ENCODE peak calls at places on chromosomes 2 and 18, in four cellular contexts. G is pancreas, C is left ventricle myocardium inferior, I is upper lobe of right lung. T is an unnamed sample.

GRCh38 chr2:178109813-178110212 is 2.4 kb upstream of the RBM45 start:
- DNase-seq in C (no peak), G (no peak), I (no peak), T (no peak)

GRCh38 chr2:75707901-75708300 is 2.8 kb downstream of the GCFC2 start:
- DNase-seq in I (no peak), C (no peak), G (no peak), T (no peak)

GRCh38 chr2:227415538-227416424 is 28.0 kb upstream of the SCYGR1 start:
- DNase-seq in C (peak; percentile 53), I (peak; percentile 81), G (no peak), T (peak; percentile 69)

GRCh38 chr18:6997802-6998201 is 119.8 kb downstream of the LAMA1 start:
- DNase-seq in G (no peak), I (no peak), C (no peak), T (no peak)

GRCh38 chr2:101305492-101306123 is 2.9 kb downstream of the RNF149 start:
- DNase-seq in I (no peak), C (no peak), G (no peak), T (no peak)

GRCh38 chr2:190344275-190344827 is 962 bp downstream of the INPP1 start:
- DNase-seq in C (peak; percentile 47), G (no peak), I (no peak), T (peak; percentile 55)

GRCh38 chr2:148526509-148527346 is 117.8 kb upstream of the EPC2 start:
- DNase-seq in I (no peak), G (no peak), C (no peak), T (no peak)

GRCh38 chr2:232519581-232519980 is 607 bp upstream of the PRSS56 start:
- DNase-seq in G (no peak), I (no peak), C (no peak), T (no peak)

GRCh38 chr2:149924549-149925213 is 337.1 kb upstream of the MMADHC start:
- DNase-seq in I (no peak), C (no peak), G (no peak), T (no peak)

GRCh38 chr2:42042956-42043355 is 4.9 kb upstream of the PKDCC start:
- DNase-seq in C (no peak), G (no peak), I (no peak), T (no peak)

GRCh38 chr18:11178951-11179549 is 29.7 kb upstream of the PIEZO2 start:
- DNase-seq in G (no peak), C (peak; percentile 43), I (no peak), T (no peak)

GRCh38 chr2:213627054-213627710 is 342.9 kb downstream of the SPAG16 start:
- DNase-seq in I (no peak), C (no peak), G (no peak), T (no peak)

GRCh38 chr18:11506871-11507270 is 102.5 kb upstream of the SLC35G4 start:
- DNase-seq in C (no peak), I (no peak), G (no peak), T (no peak)

GRCh38 chr18:75125359-75126331 is 83.3 kb downstream of the PTGR3 start:
- DNase-seq in C (no peak), I (no peak), G (no peak), T (no peak)

GRCh38 chr18:7059276-7059675 is 58.3 kb downstream of the LAMA1 start:
- DNase-seq in I (no peak), G (no peak), C (no peak), T (no peak)

GRCh38 chr2:101699939-101700442 is 2.5 kb downstream of the MAP4K4 start:
- DNase-seq in C (no peak), I (no peak), G (no peak), T (no peak)

GRCh38 chr2:36382472-36382871 is 26.9 kb downstream of the CRIM1 start:
- DNase-seq in I (no peak), C (no peak), G (no peak), T (no peak)

GRCh38 chr2:36381965-36382364 is 26.4 kb downstream of the CRIM1 start:
- DNase-seq in C (no peak), I (no peak), G (no peak), T (no peak)

GRCh38 chr2:36379710-36380448 is 24.3 kb downstream of the CRIM1 start:
- DNase-seq in I (no peak), G (no peak), C (no peak), T (no peak)

GRCh38 chr2:36376992-36377738 is 21.6 kb downstream of the CRIM1 start:
- DNase-seq in C (no peak), I (peak; percentile 66), G (no peak), T (no peak)

GRCh38 chr2:36380624-36381481 is 25.3 kb downstream of the CRIM1 start:
- DNase-seq in C (peak; percentile 23), I (peak; percentile 71), G (peak; percentile 78), T (peak; percentile 23)
- H3K4me1 ChIP-seq in C (peaks cover 51% of the 10 kb centered on the region), I (peaks cover 33% of the 10 kb centered on the region), G (peaks cover 2% of the 10 kb centered on the region), T (peaks cover 9% of the 10 kb centered on the region)

DNA sequence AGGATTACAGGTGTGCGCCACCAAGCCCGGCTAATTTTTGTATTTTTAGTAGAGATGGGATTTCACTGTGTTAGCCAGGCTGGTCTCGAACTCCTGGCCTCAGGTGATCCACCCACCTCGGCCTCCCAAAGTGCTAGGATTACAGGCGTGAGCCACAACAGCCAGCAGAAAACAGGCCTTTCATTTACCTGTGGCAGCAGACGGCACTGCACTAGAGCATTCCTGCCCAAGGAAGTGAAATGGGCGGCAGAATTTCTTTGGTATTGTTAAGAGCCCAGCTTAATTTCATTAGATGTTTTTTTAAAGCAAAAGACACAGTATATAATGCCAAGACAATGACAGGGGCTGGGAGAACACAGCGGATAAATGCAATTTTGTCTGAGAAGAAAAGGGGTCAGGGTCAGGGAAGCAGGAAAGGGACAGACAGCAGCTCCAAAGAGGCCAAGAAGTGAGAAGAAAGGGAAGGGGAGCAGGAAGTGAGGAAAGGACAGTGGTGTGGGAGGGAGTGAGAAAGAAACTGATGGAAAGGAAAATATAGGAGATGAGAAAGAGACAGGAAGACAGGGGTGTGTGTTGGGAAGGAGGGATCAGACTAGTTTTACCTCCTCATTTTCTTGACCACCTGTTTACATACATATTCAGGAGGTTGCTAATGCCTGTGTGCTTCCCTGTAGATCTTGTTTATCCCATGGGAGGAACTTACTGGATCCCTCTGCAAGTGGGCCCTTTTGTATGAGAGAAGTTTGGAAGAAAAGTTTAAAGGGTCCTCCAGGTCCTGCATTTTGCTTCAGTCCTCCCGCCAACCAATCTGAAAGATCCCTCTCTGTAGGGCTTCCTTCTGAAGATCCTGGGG is 32.5 kb downstream of the KCTD1 start:
- DNase-seq in I (no peak), C (no peak), G (no peak), T (no peak)
- H3K4me1 ChIP-seq in I (peaks cover 8% of the 10 kb centered on the region), C (peaks cover 80% of the 10 kb centered on the region), G (peaks cover 5% of the 10 kb centered on the region), T (peaks cover 31% of the 10 kb centered on the region)

GRCh38 chr18:48894266-48894600 is 56.5 kb downstream of the SMAD7 start:
- DNase-seq in G (no peak), C (no peak), I (no peak), T (no peak)

GRCh38 chr18:48896326-48896874 is 54.4 kb downstream of the SMAD7 start:
- DNase-seq in C (no peak), I (no peak), G (no peak), T (no peak)

GRCh38 chr18:48893061-48893558 is 57.7 kb downstream of the SMAD7 start:
- DNase-seq in C (no peak), G (no peak), I (no peak), T (no peak)

GRCh38 chr18:48893559-48894265 is 57.1 kb downstream of the SMAD7 start:
- DNase-seq in I (peak; percentile 66), G (no peak), C (no peak), T (no peak)

GRCh38 chr18:48894799-48895346 is 55.9 kb downstream of the SMAD7 start:
- DNase-seq in C (no peak), I (no peak), G (no peak), T (no peak)
- H3K4me1 ChIP-seq in C (no peaks in the 10 kb centered on the region), I (peaks cover 7% of the 10 kb centered on the region), G (no peaks in the 10 kb centered on the region), T (no peaks in the 10 kb centered on the region)

GRCh38 chr18:62784338-62784965 is 69.1 kb downstream of the PHLPP1 start:
- DNase-seq in C (no peak), G (no peak), I (no peak), T (no peak)
- H3K4me1 ChIP-seq in C (peaks cover 36% of the 10 kb centered on the region), G (peaks cover 19% of the 10 kb centered on the region), I (peaks cover 7% of the 10 kb centered on the region), T (peaks cover 16% of the 10 kb centered on the region)

T was measured in adrenal gland.